ENCODE peak calls at places on chromosomes 7 and 10, in five cellular contexts. J, M, U, P and L are unnamed samples.

GRCh38 chr7:816751-817671 is 15.3 kb upstream of the SUN1 start:
- DNase-seq in J (peak; percentile 7), M (no peak), U (no peak), P (peak; percentile 17), L (no peak)

GRCh38 chr7:105399043-105399725 is 10.5 kb upstream of the SRPK2 start:
- DNase-seq in J (no peak), M (no peak), U (no peak), P (peak; percentile 54), L (no peak)

GRCh38 chr10:79347894-79348639 is 798 bp downstream of the PPIF start:
- DNase-seq in J (peak; percentile 89), M (no peak), U (no peak), P (peak; percentile 85), L (peak; percentile 75)

GRCh38 chr7:7772385-7772784 is 54.0 kb upstream of the RPA3 start:
- DNase-seq in J (no peak), M (no peak), U (no peak), P (no peak), L (no peak)

GRCh38 chr10:3886666-3887251 is 101.8 kb upstream of the KLF6 start:
- DNase-seq in J (no peak), M (no peak), U (no peak), P (peak; percentile 89), L (no peak)

GRCh38 chr7:130154501-130155317 is 50.5 kb downstream of the TMEM209 start:
- DNase-seq in J (no peak), M (no peak), U (peak; percentile 79), P (no peak), L (no peak)

GRCh38 chr7:34373940-34374339 is 284.1 kb upstream of the NPSR1 start:
- DNase-seq in J (no peak), M (no peak), U (no peak), P (no peak), L (no peak)

GRCh38 chr7:23687011-23687410 is 7.0 kb downstream of the FAM221A start:
- DNase-seq in J (no peak), M (no peak), U (no peak), P (no peak), L (no peak)

GRCh38 chr10:124376411-124376810 is 42.3 kb downstream of the OAT start:
- DNase-seq in J (no peak), M (no peak), U (no peak), P (no peak), L (no peak)

DNA sequence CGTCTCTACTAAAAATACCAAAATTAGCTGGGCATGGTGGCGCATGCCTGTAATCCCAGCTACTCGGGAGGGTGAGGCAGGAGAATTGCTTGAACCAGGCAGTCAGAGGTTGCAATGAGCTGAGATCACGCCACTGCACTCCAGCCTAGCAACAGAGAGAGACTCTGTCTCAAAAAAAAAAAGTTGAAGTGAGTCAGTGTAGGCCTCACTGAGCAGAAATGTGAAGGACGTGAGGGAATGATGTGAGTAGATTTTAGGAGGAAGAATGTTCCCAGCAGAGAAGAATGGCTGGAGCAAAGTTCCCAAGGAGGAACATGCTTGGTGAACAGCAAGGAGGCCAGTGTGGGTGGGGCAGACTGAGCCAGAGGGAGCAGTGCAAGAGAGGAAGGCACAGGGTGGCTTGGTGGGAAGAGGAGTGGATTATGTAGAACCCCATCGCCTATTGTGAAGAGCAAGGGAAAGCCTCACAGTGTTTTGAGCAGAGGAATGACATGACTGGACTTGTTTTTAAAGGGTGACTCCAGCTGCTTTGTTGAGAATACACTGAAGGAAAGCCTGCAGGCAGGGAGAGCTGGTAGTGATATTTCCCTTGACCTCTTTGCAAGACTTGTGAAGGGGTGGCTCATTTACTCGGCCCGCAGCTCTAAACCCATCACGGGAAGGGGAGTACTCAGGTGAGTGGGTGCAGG is 708.7 kb downstream of the SUGCT start:
- DNase-seq in J (no peak), M (no peak), U (no peak), P (no peak), L (no peak)
- TF ChIP-seq CTCF in J (no peak), M (no peak), U (no peak), P (no peak), L (no peak)

DNA sequence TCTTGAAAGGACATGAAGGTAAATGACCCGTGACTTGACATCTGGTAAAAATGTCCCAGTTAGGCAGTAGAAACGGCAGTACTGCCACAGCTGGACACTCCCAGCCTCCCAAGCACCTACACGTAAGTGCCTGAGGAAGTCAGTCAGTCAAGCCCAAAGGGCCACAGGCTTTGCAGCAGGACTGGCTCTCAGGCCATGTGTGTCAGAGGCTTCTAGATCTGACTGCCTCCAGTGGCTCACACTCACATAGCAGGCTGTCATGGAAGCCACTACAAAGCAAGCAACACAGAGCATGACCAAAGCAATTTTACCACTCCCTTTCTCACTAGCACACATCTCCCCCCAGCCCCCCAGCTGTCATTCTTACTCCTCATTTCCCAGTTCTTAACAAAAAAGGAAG is 17.8 kb upstream of the CCNJ start:
- DNase-seq in J (no peak), M (no peak), U (no peak), P (peak; percentile 10), L (no peak)
- TF ChIP-seq CTCF in J (no peak), M (peak; percentile 46), U (no peak), P (no peak), L (no peak)

GRCh38 chr7:32072397-32072796 is 2.2 kb upstream of the PDE1C start:
- DNase-seq in J (no peak), M (no peak), U (no peak), P (no peak), L (no peak)
- TF ChIP-seq CTCF in J (peak; percentile 29), M (peak; percentile 46), U (peak; percentile 30), P (peak; percentile 3), L (peak; percentile 38)

GRCh38 chr10:21337171-21337792 is 188.2 kb downstream of the SKIDA1 start:
- DNase-seq in J (no peak), M (no peak), U (no peak), P (no peak), L (no peak)
- TF ChIP-seq CTCF in J (no peak), M (peak; percentile 20), U (no peak), P (no peak), L (no peak)